ENCODE peak calls at places on chromosomes 4 and X, in four cellular contexts. C is HEK293T, W is HepG2, J is K562. H is an unnamed sample.

GRCh38 chr4:98653890-98654867 is 4.2 kb downstream of the TSPAN5 start:
- DNase-seq in C (no peak), W (no peak), J (no peak), H (no peak)

GRCh38 chr4:102344520-102344954 is 745 bp downstream of the SLC39A8 start:
- DNase-seq in C (peak; percentile 65), W (no peak), J (peak; percentile 80), H (peak; percentile 67)

GRCh38 chrX:51406688-51407519 is 74.3 kb downstream of the NUDT10 start:
- DNase-seq in C (no peak), W (no peak), J (no peak), H (no peak)

GRCh38 chr4:138488527-138488926 is 246.4 kb upstream of the SLC7A11 start:
- DNase-seq in C (no peak), W (no peak), J (peak; percentile 70), H (no peak)

GRCh38 chr4:55722132-55722531 is 86.0 kb upstream of the NMU start:
- DNase-seq in C (no peak), W (no peak), J (no peak), H (no peak)

GRCh38 chr4:14596437-14596836 is 405.8 kb upstream of the CPEB2 start:
- DNase-seq in C (no peak), W (no peak), J (no peak), H (no peak)

GRCh38 chrX:121832446-121832845 is 785.0 kb downstream of the GLUD2 start:
- DNase-seq in C (no peak), W (no peak), J (no peak), H (no peak)

GRCh38 chrX:54922547-54922946 is 1.9 kb downstream of the TRO start:
- DNase-seq in C (no peak), W (no peak), J (no peak), H (no peak)

GRCh38 chr4:78652282-78652876 is 100.8 kb downstream of the ANXA3 start:
- DNase-seq in C (no peak), W (no peak), J (no peak), H (no peak)

GRCh38 chr4:3791910-3792542 is 25.8 kb downstream of the ADRA2C start:
- DNase-seq in C (peak; percentile 68), W (peak; percentile 54), J (peak; percentile 46), H (peak; percentile 92)

GRCh38 chr4:15006416-15007024 is 4.2 kb downstream of the CPEB2 start:
- DNase-seq in C (no peak), W (no peak), J (peak; percentile 20), H (no peak)

GRCh38 chr4:173357939-173358338 is 12.8 kb upstream of the SAP30 start:
- DNase-seq in C (no peak), W (no peak), J (no peak), H (no peak)

GRCh38 chr4:141676087-141676486 is 39.7 kb downstream of the IL15 start:
- DNase-seq in C (no peak), W (no peak), J (no peak), H (no peak)

GRCh38 chr4:101197350-101197749 is 150.0 kb downstream of the PPP3CA start:
- DNase-seq in C (no peak), W (peak; percentile 57), J (no peak), H (no peak)

GRCh38 chr4:144967161-144967560 is 130.8 kb downstream of the ANAPC10 start:
- DNase-seq in C (no peak), W (no peak), J (no peak), H (no peak)
- TF ChIP-seq SP1 in C (no peak), W (no peak), J (no peak), H (no peak)

DNA sequence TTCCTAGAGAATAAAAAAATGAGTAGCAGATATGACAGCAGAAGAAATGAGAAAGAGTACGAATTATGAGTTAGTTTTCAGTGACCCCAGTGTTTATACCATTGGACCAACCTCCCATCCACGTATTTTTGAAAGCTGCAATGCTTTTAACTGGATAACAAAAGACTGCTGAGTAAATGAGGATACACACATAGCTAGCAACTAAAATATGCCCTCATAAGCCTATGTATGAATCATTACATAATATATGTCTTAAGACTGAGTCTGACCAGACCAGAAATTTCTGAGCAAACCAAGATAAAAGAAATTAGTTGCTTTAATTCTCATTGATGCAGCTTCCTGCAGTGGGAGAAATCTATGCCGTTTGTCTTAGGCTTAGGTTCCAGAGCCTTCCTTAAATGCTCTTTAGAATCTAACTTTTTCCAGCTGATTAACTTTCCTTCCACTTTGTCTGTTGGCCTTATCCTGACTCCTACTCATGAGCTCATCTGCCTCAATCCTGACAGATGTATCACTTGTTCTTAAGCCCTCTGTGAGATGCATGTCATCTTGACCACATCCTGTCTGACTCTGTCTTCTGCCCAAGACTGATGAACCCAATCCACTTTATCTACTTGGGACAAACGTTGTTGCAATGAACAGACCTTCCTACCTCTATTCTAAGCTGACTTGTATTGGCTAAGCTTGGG is 301.5 kb upstream of the AADAT start:
- DNase-seq in C (no peak), W (no peak), J (no peak), H (no peak)
- TF ChIP-seq ELF4 in C (no peak), W (no peak), J (no peak), H (no peak)

GRCh38 chr4:92189146-92189545 is 114.6 kb upstream of the GRID2 start:
- DNase-seq in C (no peak), W (no peak), J (no peak), H (no peak)
- TF ChIP-seq SP1 in C (no peak), W (no peak), J (no peak), H (no peak)

GRCh38 chrX:117995378-117995777 is 121.2 kb downstream of the KLHL13 start:
- DNase-seq in C (no peak), W (no peak), J (no peak), H (no peak)
- TF ChIP-seq ELF4 in C (no peak), W (no peak), J (no peak), H (no peak)

DNA sequence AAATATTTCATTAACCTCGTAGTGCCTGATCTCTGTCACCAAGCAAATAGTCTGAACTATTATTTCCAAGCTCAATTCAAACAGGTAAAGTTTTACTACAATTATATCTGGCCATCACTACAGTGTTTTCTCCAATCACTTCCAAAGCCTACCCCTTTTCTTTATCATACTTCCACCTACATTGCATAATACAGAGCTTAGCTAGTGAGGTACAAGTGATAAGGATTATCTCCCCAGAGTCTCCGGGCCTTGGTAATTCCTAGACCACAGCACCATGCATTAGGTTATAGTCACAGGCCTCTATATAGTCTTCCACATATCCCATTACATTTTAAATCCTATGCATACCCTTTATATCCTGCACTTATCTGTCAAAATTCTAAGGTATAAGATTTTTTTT is 154.2 kb downstream of the SNCA start:
- DNase-seq in C (no peak), W (peak; percentile 18), J (no peak), H (no peak)
- TF ChIP-seq SP1 in C (no peak), W (no peak), J (no peak), H (no peak)

DNA sequence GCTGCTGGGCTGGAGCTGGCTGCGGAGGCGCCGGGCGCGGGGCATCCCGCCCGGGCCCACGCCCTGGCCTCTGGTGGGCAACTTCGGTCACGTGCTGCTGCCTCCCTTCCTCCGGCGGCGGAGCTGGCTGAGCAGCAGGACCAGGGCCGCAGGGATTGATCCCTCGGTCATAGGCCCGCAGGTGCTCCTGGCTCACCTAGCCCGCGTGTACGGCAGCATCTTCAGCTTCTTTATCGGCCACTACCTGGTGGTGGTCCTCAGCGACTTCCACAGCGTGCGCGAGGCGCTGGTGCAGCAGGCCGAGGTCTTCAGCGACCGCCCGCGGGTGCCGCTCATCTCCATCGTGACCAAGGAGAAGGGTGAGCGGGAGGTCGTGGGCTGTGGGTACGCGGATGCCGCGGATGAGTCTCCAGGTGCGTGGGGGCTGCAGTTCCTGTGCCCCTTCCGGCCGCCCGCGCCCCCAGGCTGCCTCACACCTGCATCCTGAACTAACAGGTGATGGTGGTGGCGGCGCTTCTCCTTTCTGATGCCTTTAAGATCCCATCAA is 499 bp downstream of the CYP2U1 start:
- DNase-seq in C (no peak), W (no peak), J (no peak), H (no peak)
- TF ChIP-seq ELF4 in C (no peak), W (no peak), J (no peak), H (no peak)

DNA sequence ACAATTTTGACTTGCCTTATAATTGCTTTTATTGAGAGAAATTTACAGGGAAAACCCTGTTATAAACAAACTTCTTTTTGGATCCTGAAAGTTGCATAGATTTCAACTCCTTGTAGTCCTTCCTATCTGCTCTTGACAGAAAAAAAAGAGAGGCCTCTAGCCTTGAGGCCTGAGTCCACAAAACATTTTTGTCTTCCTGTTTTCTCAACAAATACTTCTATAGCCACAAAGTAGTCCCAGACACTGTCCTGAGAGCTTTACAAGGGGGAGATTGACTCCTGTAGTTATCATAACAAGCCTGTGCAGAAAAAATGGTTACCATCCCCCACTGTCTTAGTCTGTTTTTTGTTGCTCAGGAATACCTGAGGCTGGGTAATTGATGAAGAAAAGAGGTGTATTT is 35.1 kb downstream of the PCDH7 start:
- DNase-seq in C (no peak), W (no peak), J (no peak), H (no peak)
- TF ChIP-seq SP1 in C (no peak), W (no peak), J (no peak), H (no peak)

GRCh38 chrX:154526901-154527675 is 11.1 kb upstream of the FAM3A start:
- DNase-seq in C (peak; percentile 78), W (peak; percentile 56), J (peak; percentile 86), H (peak; percentile 73)
- TF ChIP-seq ELF4 in C (no peak), W (no peak), J (no peak), H (no peak)

GRCh38 chrX:7603387-7603786 is 239.6 kb upstream of the VCX start:
- DNase-seq in C (no peak), W (no peak), J (no peak), H (no peak)
- TF ChIP-seq SP1 in C (no peak), W (no peak), J (no peak), H (no peak)

GRCh38 chrX:115232933-115233496 is 881 bp downstream of the LRCH2 start:
- DNase-seq in C (no peak), W (no peak), J (no peak), H (no peak)

GRCh38 chrX:115234220-115234557 is 293 bp upstream of the LRCH2 start:
- DNase-seq in C (no peak), W (no peak), J (no peak), H (no peak)

GRCh38 chrX:115229337-115229991 is 4.4 kb downstream of the LRCH2 start:
- DNase-seq in C (no peak), W (no peak), J (no peak), H (no peak)

GRCh38 chrX:115233497-115234219 is at the start of gene LRCH2:
- DNase-seq in C (peak; percentile 78), W (no peak), J (no peak), H (peak; percentile 39)
- TF ChIP-seq ELF4 in C (no peak), W (no peak), J (no peak), H (no peak)

H was measured in WTC11.